ENCODE peak calls at places on chromosomes 4 and X, in five cellular contexts. T is PC-3; K is CD8-positive, alpha-beta memory T cell; A is effector memory CD4-positive, alpha-beta T cell; X is cardiac muscle cell. M is an unnamed sample.

GRCh38 chrX:112866175-112866574 is 25.5 kb upstream of the AMOT start:
- DNase-seq in X (no peak), T (peak; percentile 9), K (no peak), A (no peak), M (no peak)

GRCh38 chr4:155566241-155566823 is 100.3 kb upstream of the GUCY1A1 start:
- DNase-seq in K (no peak), T (peak; percentile 23), A (no peak), X (peak; percentile 22), M (no peak)

GRCh38 chrX:12701625-12702024 is 89.6 kb upstream of the PRPS2 start:
- DNase-seq in X (peak; percentile 79), A (no peak), T (peak; percentile 84), K (no peak), M (peak; percentile 25)

GRCh38 chrX:23548164-23548563 is 119.1 kb upstream of the PRDX4 start:
- DNase-seq in K (no peak), X (peak; percentile 16), T (peak; percentile 89), A (no peak), M (no peak)

GRCh38 chr4:150886597-150886996 is 128.5 kb downstream of the LRBA start:
- DNase-seq in K (no peak), X (peak; percentile 5), T (no peak), A (no peak), M (no peak)

GRCh38 chrX:63855896-63856295 is 70.9 kb upstream of the ARHGEF9 start:
- DNase-seq in K (no peak), X (no peak), A (no peak), T (no peak), M (no peak)

GRCh38 chrX:103518571-103518970 is 718 bp downstream of the RAB40A start:
- DNase-seq in X (no peak), K (no peak), A (no peak), T (no peak), M (no peak)

GRCh38 chr4:89111833-89112563 is 665 bp downstream of the TIGD2 start:
- DNase-seq in X (peak; percentile 97), A (no peak), T (peak; percentile 73), K (no peak), M (no peak)

GRCh38 chrX:32877592-32877991 is 333.8 kb downstream of the DMD start:
- DNase-seq in A (no peak), X (no peak), T (peak; percentile 1), K (no peak), M (no peak)

GRCh38 chrX:44619039-44619438 is 76.4 kb upstream of the FUNDC1 start:
- DNase-seq in A (no peak), X (no peak), T (no peak), K (no peak), M (no peak)

GRCh38 chr4:11009281-11009680 is 324.7 kb upstream of the CLNK start:
- DNase-seq in K (no peak), X (no peak), T (no peak), A (no peak), M (no peak)

GRCh38 chr4:15186826-15187225 is 184.5 kb downstream of the CPEB2 start:
- DNase-seq in K (no peak), T (no peak), A (no peak), X (no peak), M (no peak)

GRCh38 chr4:3530051-3530450 is 2.2 kb downstream of the LRPAP1 start:
- DNase-seq in T (no peak), A (no peak), X (no peak), K (no peak), M (no peak)

GRCh38 chr4:87304659-87305277 is 17.9 kb downstream of the HSD17B13 start:
- DNase-seq in K (no peak), X (peak; percentile 32), A (no peak), T (peak; percentile 73), M (no peak)

GRCh38 chrX:9677098-9677739 is 88.4 kb downstream of the GPR143 start:
- DNase-seq in A (no peak), K (no peak), X (peak; percentile 40), T (peak; percentile 56), M (peak; percentile 67)

GRCh38 chr4:108683479-108683878 is 33.1 kb downstream of the OSTC start:
- DNase-seq in A (no peak), X (peak; percentile 50), K (no peak), T (peak; percentile 49), M (no peak)

GRCh38 chr4:86895692-86896488 is 3.7 kb upstream of the C4orf36 start:
- DNase-seq in A (no peak), T (peak; percentile 82), K (no peak), X (peak; percentile 85), M (no peak)

GRCh38 chr4:110196871-110197420 is 1.5 kb downstream of the ELOVL6 start:
- DNase-seq in T (peak; percentile 10), X (peak; percentile 61), A (peak; percentile 35), K (peak; percentile 42), M (peak; percentile 78)

GRCh38 chrX:101230636-101231035 is 11.1 kb downstream of the DRP2 start:
- DNase-seq in A (no peak), T (peak; percentile 17), X (no peak), K (no peak), M (no peak)

GRCh38 chr4:87375719-87376291 is 15.2 kb downstream of the HSD17B11 start:
- DNase-seq in T (peak; percentile 62), A (no peak), K (no peak), X (peak; percentile 91), M (no peak)

GRCh38 chr4:8589336-8589735 is 3.2 kb upstream of the CPZ start:
- DNase-seq in X (no peak), T (no peak), K (no peak), A (no peak), M (peak; percentile 10)

GRCh38 chrX:106378616-106379015 is 210.5 kb downstream of the PWWP3B start:
- DNase-seq in X (no peak), T (no peak), A (no peak), K (no peak), M (no peak)

GRCh38 chrX:153343674-153344073 is 9.7 kb downstream of the ZNF275 start:
- DNase-seq in X (no peak), A (no peak), K (no peak), T (no peak), M (no peak)
- H3K27me3 ChIP-seq in X (no peaks in the 10 kb centered on the region), A (no peaks in the 10 kb centered on the region), K (no peaks in the 10 kb centered on the region), T (no peaks in the 10 kb centered on the region), M (no peaks in the 10 kb centered on the region)

GRCh38 chrX:68193786-68194185 is 239.5 kb downstream of the OPHN1 start:
- DNase-seq in X (no peak), T (no peak), K (no peak), A (no peak), M (no peak)

GRCh38 chrX:68199062-68199848 is 234.0 kb downstream of the OPHN1 start:
- DNase-seq in X (no peak), A (no peak), T (peak; percentile 53), K (no peak), M (no peak)

GRCh38 chrX:68193234-68193633 is 240.1 kb downstream of the OPHN1 start:
- DNase-seq in A (no peak), X (no peak), K (no peak), T (no peak), M (no peak)

GRCh38 chrX:68196939-68197791 is 236.1 kb downstream of the OPHN1 start:
- DNase-seq in K (no peak), X (peak; percentile 63), T (peak; percentile 83), A (no peak), M (no peak)
- H3K27me3 ChIP-seq in K (no peaks in the 10 kb centered on the region), X (no peaks in the 10 kb centered on the region), T (no peaks in the 10 kb centered on the region), A (no peaks in the 10 kb centered on the region), M (no peaks in the 10 kb centered on the region)

GRCh38 chr4:174340714-174341113 is 57.0 kb downstream of the CEP44 start:
- DNase-seq in K (no peak), X (no peak), T (peak; percentile 49), A (no peak), M (no peak)
- H3K27me3 ChIP-seq in K (no peaks in the 10 kb centered on the region), X (no peaks in the 10 kb centered on the region), T (no peaks in the 10 kb centered on the region), A (no peaks in the 10 kb centered on the region), M (no peaks in the 10 kb centered on the region)

GRCh38 chrX:39381446-39381845 is 580.2 kb downstream of the MID1IP1 start:
- DNase-seq in X (peak; percentile 5), A (no peak), T (no peak), K (no peak), M (no peak)

GRCh38 chrX:39388730-39389129 is 587.5 kb downstream of the MID1IP1 start:
- DNase-seq in K (no peak), T (no peak), X (no peak), A (no peak), M (no peak)

GRCh38 chrX:39385022-39385421 is 583.8 kb downstream of the MID1IP1 start:
- DNase-seq in T (no peak), K (no peak), X (no peak), A (no peak), M (no peak)
- H3K27me3 ChIP-seq in T (peaks cover 23% of the 10 kb centered on the region), K (no peaks in the 10 kb centered on the region), X (no peaks in the 10 kb centered on the region), A (no peaks in the 10 kb centered on the region), M (no peaks in the 10 kb centered on the region)

GRCh38 chrX:20596856-20597255 is 330.1 kb upstream of the RPS6KA3 start:
- DNase-seq in X (no peak), T (no peak), A (no peak), K (no peak), M (no peak)
- H3K27me3 ChIP-seq in X (no peaks in the 10 kb centered on the region), T (no peaks in the 10 kb centered on the region), A (no peaks in the 10 kb centered on the region), K (no peaks in the 10 kb centered on the region), M (no peaks in the 10 kb centered on the region)

GRCh38 chr4:41878991-41879491 is 56.2 kb upstream of the TMEM33 start:
- DNase-seq in K (no peak), X (no peak), T (no peak), A (no peak), M (no peak)
- H3K27me3 ChIP-seq in K (peaks cover 39% of the 10 kb centered on the region), X (peaks cover 100% of the 10 kb centered on the region), T (peaks cover 32% of the 10 kb centered on the region), A (peaks cover 51% of the 10 kb centered on the region), M (peaks cover 94% of the 10 kb centered on the region)

DNA sequence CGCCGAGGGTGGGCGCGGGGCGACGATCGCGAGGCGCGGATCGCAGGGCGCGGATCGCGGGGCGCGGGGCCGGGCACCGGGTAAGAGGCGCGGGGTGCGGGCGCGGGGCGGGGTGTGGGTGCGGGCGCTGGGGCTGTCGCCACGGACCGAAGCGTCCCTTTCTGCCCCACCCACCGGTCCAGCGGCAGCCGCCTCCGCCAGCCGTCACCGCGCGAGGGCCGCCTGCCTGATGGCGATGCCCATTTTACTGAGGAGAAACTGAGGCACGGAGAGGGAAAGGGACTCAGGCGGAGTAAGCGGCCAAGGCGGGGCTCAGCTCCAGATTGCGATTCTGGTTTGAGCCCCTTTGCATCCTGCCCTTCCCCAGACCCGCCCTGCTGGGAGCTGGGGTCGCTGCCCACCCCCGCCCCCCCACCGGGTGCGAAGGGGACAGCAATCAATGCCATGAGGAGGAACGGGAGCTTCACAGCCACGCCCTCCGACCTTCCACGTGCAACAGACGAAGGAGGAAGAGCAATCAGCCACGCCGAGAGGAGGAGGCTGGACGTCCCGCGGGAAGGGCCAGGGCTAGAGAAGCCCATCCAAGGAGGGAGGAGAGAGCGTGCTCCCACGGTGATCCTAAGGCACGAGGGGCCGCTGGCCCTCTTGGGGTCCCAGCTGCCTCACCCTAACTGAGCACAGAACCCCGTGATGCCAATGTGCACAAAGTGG is 10.9 kb upstream of the MAN2B2 start:
- DNase-seq in A (no peak), K (no peak), T (no peak), X (no peak), M (no peak)
- H3K27me3 ChIP-seq in A (peaks cover 24% of the 10 kb centered on the region), K (peaks cover 21% of the 10 kb centered on the region), T (peaks cover 20% of the 10 kb centered on the region), X (peaks cover 87% of the 10 kb centered on the region), M (peaks cover 36% of the 10 kb centered on the region)

DNA sequence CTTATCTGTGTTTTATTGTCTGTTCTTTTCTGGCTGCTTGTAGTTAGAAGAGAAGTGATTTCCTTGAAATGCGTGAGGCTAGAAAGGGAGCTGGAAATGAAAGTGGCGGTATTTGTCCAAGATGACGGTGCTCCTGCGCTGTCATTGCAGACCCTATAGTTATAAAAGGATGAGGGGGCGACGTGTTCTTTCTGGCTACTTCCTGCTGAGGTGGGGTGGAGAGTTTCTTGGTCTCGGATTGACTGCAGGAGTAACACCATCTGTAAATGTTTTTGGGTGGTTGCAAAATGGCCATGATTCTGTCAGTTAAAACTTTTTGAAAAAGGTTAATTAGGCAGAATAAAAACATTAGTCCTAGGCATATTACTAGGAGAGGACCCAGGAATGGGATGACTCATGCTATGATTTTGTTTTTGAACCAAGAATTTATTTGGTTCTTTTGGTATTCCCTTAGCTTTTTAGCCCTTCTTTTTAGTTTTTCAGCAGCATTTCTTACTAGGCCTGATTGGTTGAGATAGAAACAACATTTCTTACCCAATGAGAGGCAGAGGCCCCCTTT is 53.0 kb downstream of the USP11 start:
- DNase-seq in K (no peak), X (no peak), T (no peak), A (no peak), M (no peak)
- H3K27me3 ChIP-seq in K (no peaks in the 10 kb centered on the region), X (no peaks in the 10 kb centered on the region), T (no peaks in the 10 kb centered on the region), A (no peaks in the 10 kb centered on the region), M (peaks cover 44% of the 10 kb centered on the region)

M was measured in heart left ventricle.